ENCODE peak calls at places on chromosomes 16 and 17, in six cellular contexts. One of them, this sample, is unnamed.

GRCh38 chr17:77688369-77688768 is 270.1 kb upstream of the TNRC6C start:
- DNase-seq in mucosa of descending colon: no peak
- DNase-seq in esophagus muscularis mucosa: no peak
- DNase-seq in CD8-positive, alpha-beta T cell: no peak
- DNase-seq in kidney: no peak
- DNase-seq in testis: no peak
- DNase-seq in this sample: no peak

GRCh38 chr17:12256380-12256995 is 235.8 kb downstream of the MAP2K4 start:
- DNase-seq in mucosa of descending colon: no peak
- DNase-seq in esophagus muscularis mucosa: no peak
- DNase-seq in CD8-positive, alpha-beta T cell: no peak
- DNase-seq in kidney: no peak
- DNase-seq in testis: peak; percentile 71
- DNase-seq in this sample: no peak

GRCh38 chr17:28385037-28385797 is 13.7 kb downstream of the SARM1 start:
- DNase-seq in mucosa of descending colon: peak; percentile 72
- DNase-seq in esophagus muscularis mucosa: no peak
- DNase-seq in CD8-positive, alpha-beta T cell: no peak
- DNase-seq in kidney: no peak
- DNase-seq in testis: no peak
- DNase-seq in this sample: no peak

GRCh38 chr17:41339571-41340169 is 11.0 kb downstream of the KRT33A start:
- DNase-seq in mucosa of descending colon: no peak
- DNase-seq in esophagus muscularis mucosa: peak; percentile 55
- DNase-seq in CD8-positive, alpha-beta T cell: no peak
- DNase-seq in kidney: no peak
- DNase-seq in testis: no peak
- DNase-seq in this sample: no peak

GRCh38 chr17:48068491-48068961 is 20.4 kb downstream of the NFE2L1 start:
- DNase-seq in mucosa of descending colon: no peak
- DNase-seq in esophagus muscularis mucosa: no peak
- DNase-seq in CD8-positive, alpha-beta T cell: no peak
- DNase-seq in kidney: no peak
- DNase-seq in testis: no peak
- DNase-seq in this sample: no peak

GRCh38 chr17:57652811-57653210 is 92.3 kb downstream of the CCDC182 start:
- DNase-seq in mucosa of descending colon: no peak
- DNase-seq in esophagus muscularis mucosa: no peak
- DNase-seq in CD8-positive, alpha-beta T cell: no peak
- DNase-seq in kidney: no peak
- DNase-seq in testis: no peak
- DNase-seq in this sample: no peak

GRCh38 chr17:73304971-73305786 is 6.6 kb downstream of the CDC42EP4 start:
- DNase-seq in mucosa of descending colon: peak; percentile 79
- DNase-seq in esophagus muscularis mucosa: peak; percentile 95
- DNase-seq in CD8-positive, alpha-beta T cell: no peak
- DNase-seq in kidney: peak; percentile 91
- DNase-seq in testis: peak; percentile 85
- DNase-seq in this sample: no peak

GRCh38 chr16:77585852-77586251 is 136.5 kb upstream of the NUDT7 start:
- DNase-seq in mucosa of descending colon: no peak
- DNase-seq in esophagus muscularis mucosa: no peak
- DNase-seq in CD8-positive, alpha-beta T cell: no peak
- DNase-seq in kidney: no peak
- DNase-seq in testis: no peak
- DNase-seq in this sample: no peak

GRCh38 chr17:38602862-38603785 is 2.6 kb downstream of the SRCIN1 start:
- DNase-seq in mucosa of descending colon: no peak
- DNase-seq in esophagus muscularis mucosa: no peak
- DNase-seq in CD8-positive, alpha-beta T cell: no peak
- DNase-seq in kidney: peak; percentile 57
- DNase-seq in testis: no peak
- DNase-seq in this sample: no peak

DNA sequence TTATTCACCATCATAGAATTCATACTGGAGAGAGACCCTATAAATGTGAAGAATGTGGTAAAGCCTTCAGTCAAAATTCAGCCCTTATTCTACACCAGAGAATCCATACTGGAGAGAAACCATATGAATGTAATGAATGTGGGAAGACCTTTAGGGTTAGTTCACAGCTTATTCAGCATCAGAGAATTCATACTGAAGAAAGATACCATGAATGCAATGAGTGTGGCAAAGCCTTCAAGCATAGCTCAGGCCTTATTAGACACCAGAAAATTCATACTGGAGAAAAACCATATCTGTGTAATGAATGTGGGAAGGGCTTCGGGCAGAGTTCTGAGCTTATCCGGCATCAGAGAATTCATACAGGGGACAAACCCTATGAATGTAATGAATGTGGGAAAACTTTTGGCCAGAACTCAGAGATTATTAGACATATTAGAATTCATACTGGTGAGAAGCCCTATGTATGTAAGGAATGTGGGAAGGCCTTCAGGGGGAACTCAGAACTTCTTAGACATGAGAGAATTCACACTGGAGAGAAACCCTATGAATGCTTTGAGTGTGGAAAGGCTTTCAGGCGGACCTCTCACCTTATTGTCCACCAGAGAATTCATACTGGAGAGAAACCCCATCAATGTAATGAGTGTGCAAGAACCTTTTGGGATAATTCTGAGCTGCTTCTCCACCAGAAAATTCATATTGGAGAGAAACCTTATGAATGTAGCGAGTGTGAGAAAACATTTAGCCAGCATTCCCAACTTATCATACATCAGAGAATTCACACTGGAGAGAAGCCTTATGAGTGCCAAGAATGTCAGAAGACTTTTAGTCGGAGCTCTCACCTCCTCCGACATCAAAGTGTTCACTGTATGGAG is 14.1 kb downstream of the ZFP3 start:
- DNase-seq in mucosa of descending colon: no peak
- DNase-seq in esophagus muscularis mucosa: no peak
- DNase-seq in CD8-positive, alpha-beta T cell: no peak
- DNase-seq in kidney: no peak
- DNase-seq in testis: no peak
- DNase-seq in this sample: no peak
- H3K9me3 ChIP-seq in mucosa of descending colon: peaks cover 100% of the 10 kb centered on the region
- H3K9me3 ChIP-seq in esophagus muscularis mucosa: peaks cover 94% of the 10 kb centered on the region
- H3K9me3 ChIP-seq in CD8-positive, alpha-beta T cell: peaks cover 69% of the 10 kb centered on the region
- H3K9me3 ChIP-seq in kidney: peaks cover 41% of the 10 kb centered on the region
- H3K9me3 ChIP-seq in testis: no peaks in the 10 kb centered on the region
- H3K9me3 ChIP-seq in this sample: peaks cover 98% of the 10 kb centered on the region

GRCh38 chr16:5581963-5582362 is 484.4 kb upstream of the EEF2KMT start:
- DNase-seq in mucosa of descending colon: no peak
- DNase-seq in esophagus muscularis mucosa: no peak
- DNase-seq in CD8-positive, alpha-beta T cell: no peak
- DNase-seq in kidney: no peak
- DNase-seq in testis: no peak
- DNase-seq in this sample: no peak
- H3K9me3 ChIP-seq in mucosa of descending colon: no peaks in the 10 kb centered on the region
- H3K9me3 ChIP-seq in esophagus muscularis mucosa: no peaks in the 10 kb centered on the region
- H3K9me3 ChIP-seq in CD8-positive, alpha-beta T cell: no peaks in the 10 kb centered on the region
- H3K9me3 ChIP-seq in kidney: no peaks in the 10 kb centered on the region
- H3K9me3 ChIP-seq in testis: no peaks in the 10 kb centered on the region
- H3K9me3 ChIP-seq in this sample: no peaks in the 10 kb centered on the region

DNA sequence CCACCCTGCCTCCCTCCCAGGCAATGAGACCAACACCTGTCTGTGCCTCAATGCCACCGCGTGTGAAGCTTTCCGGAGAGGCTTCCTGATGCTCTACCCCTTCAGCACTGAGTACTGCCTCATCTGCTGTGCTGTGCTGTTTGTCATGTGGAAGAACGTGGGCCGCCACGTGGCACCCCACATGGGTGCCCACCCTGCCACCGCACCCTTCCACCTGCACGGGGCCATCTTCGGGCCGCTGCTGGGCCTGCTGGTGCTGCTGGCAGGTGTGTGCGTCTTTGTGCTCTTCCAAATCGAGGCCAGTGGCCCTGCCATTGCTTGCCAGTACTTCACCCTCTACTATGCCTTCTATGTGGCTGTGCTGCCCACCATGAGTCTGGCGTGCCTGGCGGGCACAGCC is 10.9 kb downstream of the OTOP3 start:
- DNase-seq in mucosa of descending colon: no peak
- DNase-seq in esophagus muscularis mucosa: no peak
- DNase-seq in CD8-positive, alpha-beta T cell: no peak
- DNase-seq in kidney: peak; percentile 57
- DNase-seq in testis: no peak
- DNase-seq in this sample: no peak
- H3K9me3 ChIP-seq in mucosa of descending colon: no peaks in the 10 kb centered on the region
- H3K9me3 ChIP-seq in esophagus muscularis mucosa: no peaks in the 10 kb centered on the region
- H3K9me3 ChIP-seq in CD8-positive, alpha-beta T cell: no peaks in the 10 kb centered on the region
- H3K9me3 ChIP-seq in kidney: no peaks in the 10 kb centered on the region
- H3K9me3 ChIP-seq in testis: no peaks in the 10 kb centered on the region
- H3K9me3 ChIP-seq in this sample: no peaks in the 10 kb centered on the region

DNA sequence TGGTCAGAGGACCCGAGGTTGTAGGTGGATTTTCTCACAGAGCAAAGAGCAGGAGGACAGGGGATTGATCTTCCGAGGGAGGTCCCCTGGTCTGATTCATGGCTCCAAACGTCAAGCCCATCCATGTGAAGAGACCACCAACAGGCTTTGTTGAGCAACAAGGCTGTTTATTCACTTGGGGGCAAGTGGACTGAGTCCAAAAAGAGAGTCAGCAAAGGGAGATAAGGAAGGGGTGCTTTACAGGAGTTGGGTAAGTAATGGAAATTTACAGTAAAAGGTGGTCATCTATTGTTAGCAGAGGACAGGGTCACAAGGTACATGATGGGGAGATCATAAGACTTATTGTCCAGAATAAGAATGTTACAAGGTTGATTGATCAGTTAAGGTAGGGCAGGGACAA is 2285.8 kb downstream of the TP53TG3F start:
- DNase-seq in mucosa of descending colon: no peak
- DNase-seq in esophagus muscularis mucosa: no peak
- DNase-seq in CD8-positive, alpha-beta T cell: no peak
- DNase-seq in kidney: no peak
- DNase-seq in testis: no peak
- DNase-seq in this sample: no peak
- H3K9me3 ChIP-seq in mucosa of descending colon: peaks cover 70% of the 10 kb centered on the region
- H3K9me3 ChIP-seq in esophagus muscularis mucosa: peaks cover 35% of the 10 kb centered on the region
- H3K9me3 ChIP-seq in CD8-positive, alpha-beta T cell: peaks cover 3% of the 10 kb centered on the region
- H3K9me3 ChIP-seq in kidney: no peaks in the 10 kb centered on the region
- H3K9me3 ChIP-seq in testis: no peaks in the 10 kb centered on the region
- H3K9me3 ChIP-seq in this sample: no peaks in the 10 kb centered on the region